ENCODE peak calls at places on chromosome 17, in seven cellular contexts. I is neural progenitor cell; B is Peyer's patch; V is bronchial epithelial cell; A is stimulated activated CD8-positive, alpha-beta memory T cell treated with anti-CD3 and anti-CD28 coated beads, Interleukin-7, amount 100 ng/mL, for 4 hours; X is tibial artery; C is activated effector memory CD4-positive, alpha-beta T cell treated with anti-CD3 and anti-CD28 coated beads, Interleukin-2, amount 50 U/mL, for 16 hours. E is an unnamed sample.

GRCh38 chr17:10875411-10875810 is 37.5 kb upstream of the PIRT start:
- DNase-seq in I (peak; percentile 73), B (no peak), V (no peak), A (no peak), X (no peak), C (no peak), E (no peak)

GRCh38 chr17:57459286-57459915 is 203.1 kb downstream of the MSI2 start:
- DNase-seq in I (no peak), B (no peak), V (peak; percentile 53), A (no peak), X (no peak), C (peak; percentile 67), E (peak; percentile 100)

GRCh38 chr17:77571141-77571540 is 387.4 kb upstream of the TNRC6C start:
- DNase-seq in I (peak; percentile 93), B (no peak), V (no peak), A (no peak), X (peak; percentile 43), C (no peak), E (no peak)

GRCh38 chr17:77869041-77869595 is 89.4 kb upstream of the TNRC6C start:
- DNase-seq in I (no peak), B (no peak), V (no peak), A (no peak), X (no peak), C (no peak), E (no peak)

GRCh38 chr17:48561894-48562810 is 16.0 kb downstream of the HOXB4 start:
- DNase-seq in I (no peak), B (no peak), V (no peak), A (no peak), X (no peak), C (no peak), E (no peak)

GRCh38 chr17:81285894-81286293 is 9.2 kb downstream of the SLC38A10 start:
- DNase-seq in I (no peak), B (no peak), V (no peak), A (no peak), X (no peak), C (no peak), E (no peak)

GRCh38 chr17:3659541-3660111 is 8.8 kb downstream of the TAX1BP3 start:
- DNase-seq in I (no peak), B (no peak), V (peak; percentile 66), A (no peak), X (peak; percentile 94), C (no peak), E (no peak)

GRCh38 chr17:49572806-49573420 is 2.8 kb upstream of the NXPH3 start:
- DNase-seq in I (no peak), B (no peak), V (no peak), A (no peak), X (peak; percentile 38), C (peak; percentile 52), E (no peak)

GRCh38 chr17:82835122-82835521 is 4.7 kb downstream of the ZNF750 start:
- DNase-seq in I (no peak), B (no peak), V (no peak), A (no peak), X (no peak), C (no peak), E (no peak)

GRCh38 chr17:27321372-27321771 is 27.5 kb downstream of the WSB1 start:
- DNase-seq in I (no peak), B (no peak), V (no peak), A (no peak), X (no peak), C (peak; percentile 31), E (no peak)

GRCh38 chr17:1557355-1558095 is 5.1 kb downstream of the PITPNA start:
- DNase-seq in I (no peak), B (no peak), V (no peak), A (no peak), X (no peak), C (no peak), E (no peak)

GRCh38 chr17:78314683-78315354 is 45.1 kb downstream of the SOCS3 start:
- DNase-seq in I (no peak), B (no peak), V (no peak), A (no peak), X (no peak), C (no peak), E (no peak)

GRCh38 chr17:56532926-56533325 is 60.6 kb upstream of the NOG start:
- DNase-seq in I (no peak), B (no peak), V (no peak), A (no peak), X (no peak), C (no peak), E (no peak)

GRCh38 chr17:67132366-67132765 is 88.0 kb downstream of the CACNG1 start:
- DNase-seq in I (no peak), B (no peak), V (no peak), A (no peak), X (no peak), C (no peak), E (no peak)

GRCh38 chr17:33292184-33292980 is 713 bp downstream of the ASIC2 start:
- DNase-seq in I (peak; percentile 79), B (no peak), V (no peak), A (no peak), X (no peak), C (no peak), E (no peak)

GRCh38 chr17:819251-819650 is 37.1 kb downstream of the MRM3 start:
- DNase-seq in I (no peak), B (no peak), V (no peak), A (no peak), X (no peak), C (no peak), E (no peak)

GRCh38 chr17:18851206-18851605 is 6.7 kb upstream of the PRPSAP2 start:
- DNase-seq in I (no peak), B (no peak), V (no peak), A (no peak), X (no peak), C (no peak), E (no peak)

GRCh38 chr17:20159406-20160075 is 150.4 kb downstream of the SPECC1 start:
- DNase-seq in I (no peak), B (no peak), V (no peak), A (no peak), X (no peak), C (no peak), E (no peak)

GRCh38 chr17:57939797-57940196 is 15.4 kb downstream of the CUEDC1 start:
- DNase-seq in I (no peak), B (peak; percentile 85), V (no peak), A (peak; percentile 26), X (no peak), C (no peak), E (no peak)

GRCh38 chr17:62792122-62792800 is 15.9 kb downstream of the MARCHF10 start:
- DNase-seq in I (no peak), B (no peak), V (peak; percentile 96), A (no peak), X (no peak), C (no peak), E (peak; percentile 74)

GRCh38 chr17:38428150-38428642 is at the start of gene ARHGAP23:
- DNase-seq in I (peak; percentile 74), B (peak; percentile 20), V (no peak), A (no peak), X (peak; percentile 88), C (peak; percentile 79), E (no peak)

GRCh38 chr17:68318103-68318991 is 27.1 kb downstream of the ARSG start:
- DNase-seq in I (no peak), B (no peak), V (peak; percentile 66), A (no peak), X (no peak), C (no peak), E (peak; percentile 87)

GRCh38 chr17:77957215-77957868 is 1.2 kb upstream of the TNRC6C start:
- DNase-seq in I (peak; percentile 33), B (no peak), V (no peak), A (no peak), X (no peak), C (no peak), E (no peak)

GRCh38 chr17:56679148-56679766 is 85.8 kb downstream of the NOG start:
- DNase-seq in I (peak; percentile 69), B (no peak), V (peak; percentile 44), A (no peak), X (no peak), C (no peak), E (peak; percentile 15)

GRCh38 chr17:13864551-13864950 is 204.8 kb upstream of the COX10 start:
- DNase-seq in I (no peak), B (no peak), V (peak; percentile 10), A (no peak), X (no peak), C (no peak), E (no peak)

GRCh38 chr17:72219824-72220473 is 99.1 kb downstream of the SOX9 start:
- DNase-seq in I (no peak), B (no peak), V (no peak), A (no peak), X (no peak), C (no peak), E (no peak)

GRCh38 chr17:76371656-76372628 is 12.5 kb upstream of the SPHK1 start:
- DNase-seq in I (no peak), B (no peak), V (peak; percentile 99), A (no peak), X (no peak), C (no peak), E (no peak)

GRCh38 chr17:56297142-56297541 is 143.9 kb downstream of the ANKFN1 start:
- DNase-seq in I (no peak), B (no peak), V (no peak), A (no peak), X (no peak), C (peak; percentile 61), E (no peak)

GRCh38 chr17:57104461-57105175 is 19.6 kb downstream of the AKAP1 start:
- DNase-seq in I (no peak), B (no peak), V (peak; percentile 21), A (no peak), X (no peak), C (no peak), E (no peak)

GRCh38 chr17:56596741-56597494 is 3.4 kb downstream of the NOG start:
- DNase-seq in I (peak; percentile 67), B (no peak), V (no peak), A (no peak), X (no peak), C (no peak), E (no peak)

E was measured in HepG2.